ENCODE peak calls at places on chromosome 11, in nine cellular contexts. R, O, Y, S, F, K, P, J and C are unnamed samples.

GRCh38 chr11:132050577-132051180 is 680.3 kb downstream of the NTM start:
- DNase-seq in K (peak), P (no peak), S (no peak), O (no peak), J (no peak), F (no peak), Y (peak), R (no peak), C (no peak)

GRCh38 chr11:76606102-76606793 is 64.3 kb downstream of the LRRC32 start:
- DNase-seq in S (no peak), J (peak), R (peak), K (no peak), F (no peak), Y (no peak), P (no peak), O (no peak), C (no peak)

GRCh38 chr11:117884994-117885393 is 8.5 kb upstream of the FXYD6 start:
- DNase-seq in F (no peak), R (no peak), J (no peak), P (peak), K (peak), Y (peak), O (no peak), S (peak), C (no peak)

GRCh38 chr11:130403301-130403804 is 25.1 kb downstream of the ADAMTS8 start:
- DNase-seq in F (no peak), P (peak), R (peak), J (peak), K (peak), O (no peak), S (peak), Y (peak), C (no peak)

GRCh38 chr11:17498475-17498874 is 21.8 kb upstream of the ABCC8 start:
- DNase-seq in R (no peak), Y (no peak), O (peak), J (no peak), F (no peak), P (no peak), K (no peak), S (no peak), C (no peak)

GRCh38 chr11:71488086-71488967 is 35.3 kb downstream of the NADSYN1 start:
- DNase-seq in F (no peak), S (peak), R (no peak), O (no peak), Y (peak), K (peak), J (no peak), P (peak), C (no peak)

GRCh38 chr11:17012712-17013547 is 1.3 kb downstream of the PLEKHA7 start:
- DNase-seq in O (peak), R (peak), S (no peak), J (peak), F (peak), Y (peak), P (peak), K (peak), C (no peak)

GRCh38 chr11:96098511-96099241 is 174.8 kb upstream of the MTMR2 start:
- DNase-seq in Y (peak), P (peak), J (no peak), K (no peak), O (no peak), S (peak), F (no peak), R (no peak), C (no peak)

GRCh38 chr11:109892321-109892794 is 200.8 kb upstream of the ZC3H12C start:
- DNase-seq in S (no peak), R (no peak), F (no peak), J (no peak), Y (no peak), K (peak), O (no peak), P (peak), C (no peak)

GRCh38 chr11:76839326-76839725 is 21.4 kb upstream of the ACER3 start:
- DNase-seq in F (peak), Y (no peak), J (no peak), K (no peak), R (no peak), O (no peak), P (no peak), S (no peak), C (no peak)

GRCh38 chr11:112128483-112129121 is 35.3 kb downstream of the IL18 start:
- DNase-seq in P (peak), O (no peak), R (peak), J (peak), F (peak), Y (peak), S (peak), K (peak), C (no peak)

GRCh38 chr11:36385121-36385530 is 89.0 kb downstream of the PRR5L start:
- DNase-seq in F (no peak), J (no peak), S (peak), K (peak), Y (peak), O (no peak), P (no peak), R (no peak), C (no peak)

GRCh38 chr11:134517621-134518293 is 105.7 kb upstream of the B3GAT1 start:
- DNase-seq in K (no peak), F (no peak), O (peak), P (no peak), Y (no peak), S (no peak), J (no peak), R (no peak), C (no peak)

GRCh38 chr11:106463796-106464201 is 386.3 kb downstream of the AASDHPPT start:
- DNase-seq in R (no peak), P (no peak), S (no peak), J (no peak), K (peak), F (no peak), Y (peak), O (no peak), C (no peak)

GRCh38 chr11:14073821-14074529 is 111.5 kb downstream of the SPON1 start:
- DNase-seq in S (no peak), K (no peak), P (peak), R (peak), F (no peak), J (no peak), Y (no peak), O (no peak), C (no peak)

GRCh38 chr11:24406389-24406788 is 90.5 kb upstream of the LUZP2 start:
- DNase-seq in P (no peak), J (no peak), O (no peak), F (no peak), K (no peak), S (no peak), R (no peak), Y (no peak), C (no peak)

GRCh38 chr11:118984825-118985224 is 13.1 kb upstream of the CENATAC start:
- DNase-seq in O (peak), J (no peak), K (no peak), Y (no peak), S (no peak), P (no peak), R (no peak), F (no peak), C (no peak)

GRCh38 chr11:134741453-134742227 is 329.6 kb upstream of the B3GAT1 start:
- DNase-seq in S (no peak), J (no peak), P (no peak), Y (peak), F (no peak), O (no peak), K (peak), R (no peak), C (no peak)

GRCh38 chr11:76700177-76701100 is 29.9 kb upstream of the LRRC32 start:
- DNase-seq in S (peak), O (no peak), R (peak), K (peak), J (no peak), F (peak), P (peak), Y (peak), C (no peak)

GRCh38 chr11:128520886-128521696 is 66.3 kb downstream of the ETS1 start:
- DNase-seq in R (no peak), Y (no peak), F (no peak), O (no peak), J (no peak), P (no peak), K (no peak), S (no peak), C (no peak)
- TF ChIP-seq CTCF in R (no peak), Y (peak), F (no peak), O (no peak), J (no peak), P (no peak), K (no peak), S (peak), C (peak)

GRCh38 chr11:57566564-57567209 is 785 bp downstream of the UBE2L6 start:
- DNase-seq in F (no peak), P (no peak), S (peak), K (no peak), O (no peak), R (no peak), J (peak), Y (no peak), C (no peak)

GRCh38 chr11:57567210-57567511 is 311 bp downstream of the UBE2L6 start:
- DNase-seq in O (no peak), Y (peak), R (no peak), F (no peak), K (peak), J (no peak), S (no peak), P (peak), C (peak)

GRCh38 chr11:57566035-57566504 is 1.4 kb downstream of the UBE2L6 start:
- DNase-seq in P (peak), Y (peak), O (no peak), R (no peak), K (peak), S (peak), J (no peak), F (no peak), C (no peak)

GRCh38 chr11:57560146-57560545 is 7.3 kb downstream of the UBE2L6 start:
- DNase-seq in O (no peak), J (no peak), F (no peak), R (no peak), S (no peak), K (no peak), P (no peak), Y (no peak), C (no peak)

DNA sequence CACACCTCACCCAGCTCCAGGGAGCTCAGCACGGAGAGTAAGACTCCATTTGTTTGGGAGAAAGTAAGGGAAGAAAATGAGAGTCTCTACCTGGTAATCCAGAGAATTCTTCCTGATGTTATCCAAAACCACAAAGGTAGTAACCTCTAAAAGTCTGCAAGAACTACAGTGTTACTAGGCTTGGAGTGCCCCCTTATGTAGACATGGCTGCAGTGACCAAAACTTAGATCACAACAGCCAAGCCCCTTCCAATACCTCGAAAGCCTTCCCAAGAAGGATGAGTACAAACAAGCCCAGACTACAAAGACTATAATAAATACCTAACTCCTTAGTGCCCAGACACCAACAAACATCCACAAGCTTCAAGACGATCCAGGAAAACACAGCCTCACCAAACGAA is 4.9 kb downstream of the UBE2L6 start:
- DNase-seq in R (no peak), P (peak), F (no peak), S (no peak), J (no peak), O (no peak), Y (no peak), K (no peak), C (no peak)
- TF ChIP-seq CTCF in R (no peak), P (peak), F (no peak), S (no peak), J (no peak), O (no peak), Y (no peak), K (no peak), C (no peak)

GRCh38 chr11:12410006-12410728 is 32.8 kb downstream of the PARVA start:
- DNase-seq in O (no peak), J (no peak), R (no peak), K (peak), S (peak), F (no peak), Y (peak), P (peak), C (no peak)
- TF ChIP-seq CTCF in O (no peak), J (no peak), R (no peak), K (no peak), S (peak), F (peak), Y (peak), P (peak), C (no peak)

GRCh38 chr11:59559886-59560285 is 48.5 kb downstream of the OR4D9 start:
- DNase-seq in R (no peak), O (no peak), P (no peak), Y (no peak), K (no peak), F (no peak), S (no peak), J (no peak), C (no peak)

GRCh38 chr11:59560290-59560701 is 49.0 kb downstream of the OR4D9 start:
- DNase-seq in O (peak), K (peak), P (peak), Y (peak), F (peak), J (peak), S (peak), R (no peak), C (peak)

GRCh38 chr11:59556883-59557205 is 45.5 kb downstream of the OR4D9 start:
- DNase-seq in K (no peak), O (no peak), J (no peak), Y (no peak), F (no peak), R (no peak), P (no peak), S (no peak), C (no peak)

GRCh38 chr11:59556115-59556882 is 45.0 kb downstream of the OR4D9 start:
- DNase-seq in K (peak), P (peak), S (peak), F (peak), O (peak), J (peak), R (peak), Y (peak), C (peak)

GRCh38 chr11:59557940-59558643 is 46.8 kb downstream of the OR4D9 start:
- DNase-seq in F (no peak), P (no peak), J (no peak), R (no peak), K (no peak), S (no peak), Y (no peak), O (no peak), C (no peak)
- TF ChIP-seq CTCF in F (no peak), P (no peak), J (no peak), R (no peak), K (no peak), S (no peak), Y (no peak), O (no peak), C (no peak)

DNA sequence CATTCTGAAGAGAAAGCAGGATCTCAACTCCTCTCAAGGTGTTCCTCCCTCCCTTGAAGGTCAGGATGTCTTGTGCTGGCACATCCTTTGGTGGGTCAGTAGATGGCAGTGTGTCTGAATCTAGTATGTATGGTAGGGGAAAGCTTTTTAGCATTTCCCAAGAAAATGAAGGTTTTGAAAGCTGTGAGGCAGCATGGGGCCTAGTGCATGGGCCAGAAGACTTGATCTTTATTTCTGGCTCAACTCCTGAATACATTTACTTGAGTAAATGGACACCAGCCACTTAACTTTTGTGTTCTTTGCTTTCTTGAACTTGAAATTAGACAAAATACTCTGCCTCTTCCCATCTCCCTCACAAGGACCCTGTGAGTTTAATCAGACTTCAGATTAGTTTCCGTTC is 289.0 kb downstream of the CASP12 start:
- DNase-seq in J (no peak), K (peak), S (peak), R (no peak), Y (peak), P (peak), O (no peak), F (peak), C (no peak)
- TF ChIP-seq CTCF in J (peak), K (peak), S (peak), R (peak), Y (peak), P (peak), O (peak), F (peak), C (peak)